ENCODE peak calls at places on chromosomes 13 and 19, in eight cellular contexts. G, X, D, V, I, Z, S and H are unnamed samples.

GRCh38 chr13:106139407-106139806 is 396.1 kb downstream of the EFNB2 start:
- DNase-seq in G (no peak), X (no peak), D (no peak), V (no peak), I (no peak), Z (no peak), S (no peak), H (no peak)

GRCh38 chr19:14533450-14533849 is 4.1 kb downstream of the TECR start:
- DNase-seq in G (no peak), X (no peak), D (no peak), V (no peak), I (no peak), Z (no peak), S (no peak), H (no peak)

GRCh38 chr19:2327773-2328400 is 499 bp downstream of the LSM7 start:
- DNase-seq in G (no peak), X (peak; percentile 35), D (no peak), V (peak; percentile 80), I (no peak), Z (no peak), S (no peak), H (peak; percentile 10)

GRCh38 chr13:65093352-65093751 is 2136.8 kb downstream of the PCDH9 start:
- DNase-seq in G (no peak), X (no peak), D (no peak), V (no peak), I (no peak), Z (no peak), S (no peak), H (no peak)

GRCh38 chr13:112952759-112953541 is 16.1 kb upstream of the MCF2L start:
- DNase-seq in G (no peak), X (no peak), D (no peak), V (no peak), I (no peak), Z (no peak), S (no peak), H (no peak)

GRCh38 chr19:24069907-24070657 is 16.9 kb upstream of the ZNF254 start:
- DNase-seq in G (no peak), X (no peak), D (no peak), V (no peak), I (no peak), Z (no peak), S (no peak), H (no peak)

GRCh38 chr19:402786-403185 is 6.2 kb downstream of the C2CD4C start:
- DNase-seq in G (no peak), X (no peak), D (no peak), V (no peak), I (no peak), Z (no peak), S (peak; percentile 0), H (no peak)

GRCh38 chr19:34067861-34068271 is 104.4 kb upstream of the LSM14A start:
- DNase-seq in G (no peak), X (no peak), D (peak; percentile 50), V (no peak), I (no peak), Z (no peak), S (no peak), H (no peak)

GRCh38 chr19:2650515-2650914 is 52.0 kb downstream of the GNG7 start:
- DNase-seq in G (no peak), X (no peak), D (no peak), V (no peak), I (no peak), Z (no peak), S (no peak), H (peak; percentile 54)

GRCh38 chr19:39557791-39558622 is 18.0 kb upstream of the EID2 start:
- DNase-seq in G (no peak), X (no peak), D (peak; percentile 91), V (no peak), I (no peak), Z (no peak), S (no peak), H (no peak)

GRCh38 chr13:73000027-73000674 is 58.7 kb upstream of the KLF5 start:
- DNase-seq in G (no peak), X (no peak), D (no peak), V (no peak), I (no peak), Z (no peak), S (no peak), H (no peak)

GRCh38 chr19:49637865-49638350 is 2.0 kb downstream of the RRAS start:
- DNase-seq in G (peak; percentile 77), X (peak; percentile 94), D (no peak), V (peak; percentile 94), I (peak; percentile 87), Z (peak; percentile 86), S (peak; percentile 87), H (peak; percentile 92)

GRCh38 chr13:25232937-25233515 is 54.3 kb downstream of the MTMR6 start:
- DNase-seq in G (no peak), X (no peak), D (no peak), V (no peak), I (no peak), Z (no peak), S (no peak), H (no peak)

GRCh38 chr13:50864492-50864891 is 21.0 kb upstream of the DLEU7 start:
- DNase-seq in G (no peak), X (no peak), D (no peak), V (no peak), I (no peak), Z (no peak), S (no peak), H (no peak)

GRCh38 chr19:34482380-34483250 is 1.1 kb downstream of the WTIP start:
- DNase-seq in G (no peak), X (no peak), D (no peak), V (no peak), I (no peak), Z (peak; percentile 71), S (no peak), H (peak; percentile 40)

GRCh38 chr19:35142531-35143230 is 374 bp upstream of the FXYD7 start:
- DNase-seq in G (peak; percentile 81), X (peak; percentile 36), D (no peak), V (peak; percentile 70), I (no peak), Z (no peak), S (no peak), H (peak; percentile 63)

GRCh38 chr13:40595693-40596092 is 70.7 kb downstream of the FOXO1 start:
- DNase-seq in G (no peak), X (no peak), D (no peak), V (no peak), I (no peak), Z (no peak), S (no peak), H (no peak)

GRCh38 chr19:5097331-5097930 is 128.5 kb downstream of the KDM4B start:
- DNase-seq in G (no peak), X (no peak), D (no peak), V (no peak), I (no peak), Z (no peak), S (no peak), H (no peak)
- H3K27ac ChIP-seq in G (peak overlapping the region; percentile 60), X (no peak overlapping the region), D (no peak overlapping the region), V (no peak overlapping the region), I (no peak overlapping the region), Z (no peak overlapping the region), S (no peak overlapping the region), H (no peak overlapping the region)

GRCh38 chr19:17192751-17193150 is 22.4 kb upstream of the USE1 start:
- DNase-seq in G (no peak), X (no peak), D (no peak), V (no peak), I (no peak), Z (no peak), S (no peak), H (no peak)

GRCh38 chr19:17195106-17195505 is 20.1 kb upstream of the USE1 start:
- DNase-seq in G (no peak), X (no peak), D (no peak), V (no peak), I (no peak), Z (no peak), S (no peak), H (no peak)

GRCh38 chr19:17197666-17198065 is 17.5 kb upstream of the USE1 start:
- DNase-seq in G (no peak), X (no peak), D (no peak), V (no peak), I (no peak), Z (no peak), S (no peak), H (no peak)

GRCh38 chr19:17194608-17195007 is 20.5 kb upstream of the USE1 start:
- DNase-seq in G (no peak), X (no peak), D (no peak), V (no peak), I (no peak), Z (no peak), S (no peak), H (no peak)

DNA sequence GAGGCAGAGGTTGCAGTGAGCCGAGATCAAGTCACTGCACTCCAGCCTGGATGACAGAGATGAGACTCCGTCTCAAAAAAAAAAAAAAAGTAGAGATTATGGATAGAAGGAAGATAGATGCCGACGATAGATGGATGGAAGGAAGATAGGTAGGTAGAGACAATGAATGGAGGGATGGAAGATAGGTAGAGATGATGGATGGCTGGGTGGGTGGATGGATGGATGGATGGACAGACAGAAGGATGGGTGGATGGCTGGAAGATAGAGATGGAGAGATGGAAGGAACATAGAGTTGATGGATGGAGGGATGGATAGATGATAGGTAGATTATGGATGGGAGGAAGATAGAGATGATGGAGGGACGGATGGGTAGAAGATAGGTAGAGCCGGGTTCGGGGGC is 18.5 kb upstream of the USE1 start:
- DNase-seq in G (no peak), X (no peak), D (no peak), V (no peak), I (no peak), Z (no peak), S (no peak), H (no peak)
- H3K36me3 ChIP-seq in G (peaks cover 2% of the 10 kb centered on the region), X (peaks cover 100% of the 10 kb centered on the region), D (no peaks in the 10 kb centered on the region), V (peaks cover 27% of the 10 kb centered on the region), I (no peaks in the 10 kb centered on the region), Z (peaks cover 50% of the 10 kb centered on the region), S (peaks cover 44% of the 10 kb centered on the region), H (peaks cover 97% of the 10 kb centered on the region)

GRCh38 chr19:3867971-3868769 is 668 bp downstream of the ZFR2 start:
- DNase-seq in G (no peak), X (no peak), D (no peak), V (no peak), I (no peak), Z (no peak), S (no peak), H (no peak)
- TF ChIP-seq CTCF in G (no peak), X (no peak), D (no peak), V (no peak), I (no peak), Z (no peak), S (no peak), H (no peak)

DNA sequence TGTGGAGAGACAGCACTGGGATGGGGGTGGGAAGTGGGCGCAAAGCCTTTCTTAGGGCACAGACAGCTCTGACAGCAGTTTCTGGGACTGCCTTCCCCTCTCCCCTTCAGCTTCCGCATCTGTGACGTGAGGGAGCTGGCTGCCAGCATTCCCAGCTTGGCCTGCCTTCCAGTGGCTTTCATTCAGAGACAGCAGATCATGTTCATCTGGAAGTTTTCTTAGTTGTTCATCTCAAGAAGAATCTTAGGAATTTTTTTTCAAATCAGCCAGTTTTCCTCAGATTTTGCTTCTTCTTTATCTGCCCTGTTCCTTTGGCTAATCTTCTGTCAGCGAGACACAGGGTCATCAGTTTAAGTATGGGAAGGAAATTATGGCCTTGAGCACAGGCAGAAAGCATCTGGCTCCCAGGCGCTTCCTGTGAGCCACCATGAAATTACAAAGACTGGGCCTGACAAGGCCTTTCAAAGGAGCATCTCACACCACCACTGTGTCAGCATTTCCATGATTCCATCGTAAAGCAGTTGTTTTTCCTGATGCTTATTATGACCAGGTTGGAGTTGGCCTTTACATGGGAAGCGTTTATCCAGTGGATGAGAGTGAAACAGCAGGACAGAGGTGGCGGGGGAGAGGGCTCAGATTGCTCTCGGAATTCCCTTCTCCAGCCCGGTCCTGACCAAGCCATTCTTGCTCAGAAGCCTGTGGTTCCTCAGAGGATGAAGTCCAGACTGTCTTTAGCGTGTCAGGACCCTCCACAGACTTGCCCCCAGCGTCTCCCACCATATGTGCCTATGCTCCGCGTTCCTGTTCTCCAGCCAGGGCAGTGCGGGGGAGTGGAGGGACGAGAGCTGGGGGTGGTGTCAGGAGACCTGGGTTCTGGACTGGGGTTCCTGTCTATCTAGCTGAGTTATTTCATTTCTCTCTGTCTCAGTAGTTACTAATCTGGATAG is 43.6 kb downstream of the ARHGAP35 start:
- DNase-seq in G (no peak), X (no peak), D (no peak), V (no peak), I (peak; percentile 32), Z (no peak), S (no peak), H (peak; percentile 56)
- H3K27ac ChIP-seq in G (no peak overlapping the region), X (no peak overlapping the region), D (peak overlapping the region; percentile 64), V (no peak overlapping the region), I (peak overlapping the region; percentile 60), Z (peak overlapping the region; percentile 93), S (no peak overlapping the region), H (peak overlapping the region; percentile 78)